ENCODE peak calls at places on chromosomes 1 and 21, in eight cellular contexts. J is psoas muscle, R is left lung, D is upper lobe of right lung, U is astrocyte, O is Peyer's patch, T is tibial artery, B is H1. W is an unnamed sample.

GRCh38 chr21:45994086-45994661 is 12.6 kb downstream of the COL6A1 start:
- DNase-seq in B (no peak), J (peak; percentile 53), U (no peak), O (peak; percentile 43), D (peak; percentile 51), R (peak; percentile 69), T (peak; percentile 20), W (no peak)

GRCh38 chr1:68197459-68197858 is 34.9 kb downstream of the WLS start:
- DNase-seq in U (no peak), R (no peak), O (no peak), T (no peak), B (no peak), D (no peak), J (no peak), W (no peak)

GRCh38 chr1:85577421-85578320 is 2.9 kb upstream of the CCN1 start:
- DNase-seq in R (peak; percentile 79), U (no peak), B (peak; percentile 60), O (peak; percentile 57), D (no peak), T (peak; percentile 54), J (peak; percentile 66), W (no peak)

GRCh38 chr1:32816676-32817158 is 441 bp downstream of the YARS1 start:
- DNase-seq in B (no peak), D (no peak), T (peak; percentile 22), U (no peak), R (no peak), O (no peak), J (peak; percentile 49), W (peak; percentile 93)

GRCh38 chr1:88736633-88737248 is 52.7 kb downstream of the PKN2 start:
- DNase-seq in D (no peak), U (peak; percentile 15), J (no peak), O (no peak), R (no peak), B (peak; percentile 71), T (no peak), W (peak; percentile 35)

GRCh38 chr1:110452330-110452729 is 1.4 kb downstream of the PROK1 start:
- DNase-seq in B (no peak), O (peak; percentile 15), J (no peak), R (no peak), T (no peak), U (no peak), D (no peak), W (no peak)

GRCh38 chr1:174984952-174985351 is 14.8 kb upstream of the CACYBP start:
- DNase-seq in O (no peak), T (no peak), D (no peak), U (no peak), J (no peak), R (no peak), B (no peak), W (no peak)

GRCh38 chr1:210687582-210688279 is 359.0 kb downstream of the HHAT start:
- DNase-seq in R (no peak), J (no peak), O (no peak), B (no peak), U (peak; percentile 65), T (no peak), D (no peak), W (no peak)

GRCh38 chr1:164754088-164754600 is 195.2 kb downstream of the PBX1 start:
- DNase-seq in D (no peak), B (no peak), O (no peak), J (no peak), T (peak; percentile 63), U (peak; percentile 81), R (no peak), W (peak; percentile 29)

GRCh38 chr1:51512120-51512519 is 6.9 kb downstream of the EPS15 start:
- DNase-seq in T (no peak), R (no peak), O (no peak), D (no peak), J (no peak), B (no peak), U (no peak), W (no peak)

GRCh38 chr1:41363632-41364320 is 2.5 kb downstream of the FOXO6 start:
- DNase-seq in O (peak; percentile 43), T (no peak), B (no peak), R (no peak), D (no peak), U (no peak), J (no peak), W (no peak)

GRCh38 chr1:70164350-70164749 is 41.0 kb downstream of the LRRC40 start:
- DNase-seq in O (no peak), U (no peak), T (no peak), B (no peak), D (no peak), J (no peak), R (no peak), W (no peak)

GRCh38 chr21:39633770-39634181 is 21.0 kb downstream of the B3GALT5 start:
- DNase-seq in J (no peak), D (no peak), R (no peak), B (no peak), T (no peak), O (no peak), U (peak; percentile 98), W (peak; percentile 89)

GRCh38 chr1:202276081-202276715 is 65.5 kb downstream of the UBE2T start:
- DNase-seq in D (no peak), T (no peak), O (no peak), J (no peak), R (no peak), U (no peak), B (no peak), W (no peak)

GRCh38 chr1:202272446-202272845 is 69.3 kb downstream of the UBE2T start:
- DNase-seq in R (no peak), O (no peak), B (peak; percentile 37), J (no peak), T (no peak), D (no peak), U (no peak), W (no peak)

GRCh38 chr1:202276920-202277319 is 64.8 kb downstream of the UBE2T start:
- DNase-seq in T (no peak), U (no peak), R (no peak), D (no peak), O (no peak), J (no peak), B (no peak), W (no peak)

GRCh38 chr1:202275061-202275770 is 66.5 kb downstream of the UBE2T start:
- DNase-seq in D (no peak), T (no peak), O (no peak), B (no peak), J (no peak), R (no peak), U (no peak), W (no peak)

DNA sequence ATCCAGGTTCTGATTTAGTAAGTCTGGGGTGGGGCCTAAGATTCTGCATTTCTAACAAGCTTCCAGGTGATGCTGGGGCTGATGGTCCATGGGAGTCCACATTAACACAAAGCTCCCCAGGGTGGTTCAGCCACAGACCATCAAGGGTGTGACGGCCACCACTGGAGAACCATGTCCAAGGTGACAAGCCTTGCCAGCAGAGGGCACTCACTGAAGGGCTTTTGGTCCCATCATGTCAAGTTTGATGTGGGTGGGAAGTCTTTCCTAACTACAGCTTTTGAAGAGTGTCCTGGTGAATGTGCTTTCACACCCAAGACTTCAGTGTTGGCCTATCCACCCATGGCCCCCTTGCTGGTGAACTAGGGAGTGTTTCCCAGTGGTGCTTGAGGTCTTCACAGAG is 67.1 kb downstream of the UBE2T start:
- DNase-seq in O (no peak), R (no peak), T (no peak), B (no peak), J (no peak), D (no peak), U (no peak), W (peak; percentile 38)
- TF ChIP-seq CTCF in O (no peak), R (no peak), T (no peak), B (peak; percentile 66), J (peak; percentile 45), D (peak; percentile 31), U (no peak), W (peak; percentile 58)

DNA sequence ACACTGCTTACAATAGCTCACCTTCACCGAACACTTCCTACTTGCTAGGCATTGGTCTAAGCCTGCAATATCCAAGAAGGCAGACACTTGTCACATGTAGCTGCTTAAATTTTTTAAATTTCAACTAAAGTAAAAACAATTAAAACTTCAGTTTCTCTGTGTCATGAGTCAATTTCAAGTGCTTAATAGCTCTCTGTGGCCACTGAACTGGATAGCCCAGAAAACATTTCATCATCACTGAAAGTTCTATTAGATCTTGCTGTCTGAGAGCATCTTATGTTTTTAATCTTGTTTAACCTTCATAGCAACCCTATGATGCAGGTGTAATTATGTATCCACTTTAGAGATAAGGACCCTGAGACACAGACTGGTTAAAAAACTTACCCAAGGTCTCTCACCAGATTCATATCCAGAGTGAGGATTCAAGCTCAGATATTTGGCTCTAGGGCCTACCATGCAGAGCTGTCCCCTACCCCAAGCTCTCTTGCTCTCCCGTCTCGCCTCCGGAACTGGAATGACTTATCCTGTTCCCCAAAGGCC is 2.6 kb upstream of the FCRL6 start:
- DNase-seq in O (no peak), T (no peak), D (no peak), J (no peak), R (no peak), U (no peak), B (no peak), W (no peak)
- H3K27me3 ChIP-seq in O (no peaks in the 10 kb centered on the region), T (peaks cover 13% of the 10 kb centered on the region), D (no peaks in the 10 kb centered on the region), J (no peaks in the 10 kb centered on the region), R (no peaks in the 10 kb centered on the region), U (peaks cover 22% of the 10 kb centered on the region), B (no peaks in the 10 kb centered on the region), W (peaks cover 3% of the 10 kb centered on the region)

GRCh38 chr1:63686696-63687095 is 87.1 kb upstream of the ROR1 start:
- DNase-seq in D (no peak), R (no peak), J (no peak), B (no peak), O (no peak), U (no peak), T (no peak), W (no peak)

GRCh38 chr1:63693956-63694607 is 79.7 kb upstream of the ROR1 start:
- DNase-seq in U (peak; percentile 27), D (no peak), B (no peak), O (no peak), R (no peak), T (no peak), J (no peak), W (no peak)

GRCh38 chr1:63690966-63691365 is 82.9 kb upstream of the ROR1 start:
- DNase-seq in D (no peak), O (no peak), J (no peak), U (no peak), R (no peak), B (no peak), T (no peak), W (no peak)

GRCh38 chr1:63688302-63688701 is 85.5 kb upstream of the ROR1 start:
- DNase-seq in D (no peak), B (no peak), T (no peak), U (peak; percentile 88), R (no peak), O (no peak), J (no peak), W (no peak)

GRCh38 chr1:63691672-63692425 is 82.0 kb upstream of the ROR1 start:
- DNase-seq in R (no peak), T (peak; percentile 69), D (no peak), J (no peak), B (no peak), O (no peak), U (peak; percentile 79), W (peak; percentile 79)
- H3K4me3 ChIP-seq in R (no peak overlapping the region), T (no peak overlapping the region), D (no peak overlapping the region), J (no peak overlapping the region), B (no peak overlapping the region), O (no peak overlapping the region), U (no peak overlapping the region), W (no peak overlapping the region)

DNA sequence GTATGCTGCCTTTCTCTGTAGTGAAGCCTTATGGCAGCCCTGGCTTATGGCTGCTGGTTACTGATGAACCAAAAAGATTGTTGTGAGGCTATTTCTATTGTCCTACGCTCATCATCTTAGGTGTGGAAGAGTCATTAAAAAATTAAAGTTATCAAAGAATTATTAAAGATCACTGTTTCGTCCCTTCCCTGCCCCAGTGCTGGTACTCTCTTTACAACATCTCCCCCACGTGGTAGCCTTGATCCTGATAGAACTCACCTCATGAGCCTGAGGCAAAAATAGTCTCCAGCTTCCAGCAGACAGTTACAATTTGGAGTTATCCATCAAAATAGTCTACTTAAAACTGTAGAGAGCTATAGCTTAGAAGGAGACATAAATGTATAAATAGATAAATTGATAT is 201.5 kb downstream of the S1PR1 start:
- DNase-seq in B (no peak), T (no peak), R (no peak), D (no peak), O (no peak), J (no peak), U (no peak), W (peak; percentile 7)
- TF ChIP-seq CTCF in B (peak; percentile 43), T (no peak), R (no peak), D (no peak), O (no peak), J (no peak), U (peak; percentile 21), W (peak; percentile 6)

W was measured in bronchial epithelial cell.